ENCODE peak calls at places on chromosomes 16 and 17, in five cellular contexts. K is GM12865; T is CD4-positive, alpha-beta T cell; I is H54; R is lower leg skin. P is an unnamed sample.

GRCh38 chr17:6374761-6375312 is 60.1 kb downstream of the AIPL1 start:
- DNase-seq in K (no peak), T (no peak), I (peak), R (peak), P (no peak)

GRCh38 chr16:84159800-84160199 is 14.7 kb downstream of the DNAAF1 start:
- DNase-seq in K (no peak), T (no peak), I (no peak), R (no peak), P (no peak)

GRCh38 chr17:42387663-42388380 is 420 bp downstream of the STAT3 start:
- DNase-seq in K (no peak), T (no peak), I (no peak), R (peak), P (no peak)

GRCh38 chr17:56808503-56808902 is 25.2 kb downstream of the C17orf67 start:
- DNase-seq in K (no peak), T (no peak), I (no peak), R (no peak), P (no peak)

GRCh38 chr17:57993471-57994365 is 5.7 kb upstream of the VEZF1 start:
- DNase-seq in K (peak), T (no peak), I (no peak), R (no peak), P (no peak)

GRCh38 chr17:47290870-47291241 is 32.9 kb upstream of the EFCAB13 start:
- DNase-seq in K (no peak), T (no peak), I (no peak), R (no peak), P (no peak)

GRCh38 chr16:29009050-29009837 is 24.4 kb downstream of the LAT start:
- DNase-seq in K (no peak), T (no peak), I (no peak), R (no peak), P (no peak)

GRCh38 chr17:81682565-81683207 is 911 bp downstream of the ARL16 start:
- DNase-seq in K (no peak), T (no peak), I (no peak), R (no peak), P (peak)

GRCh38 chr17:28957992-28958355 is 6.7 kb upstream of the PHF12 start:
- DNase-seq in K (no peak), T (no peak), I (no peak), R (no peak), P (no peak)

GRCh38 chr17:36705651-36706436 is 104.5 kb downstream of the MRM1 start:
- DNase-seq in K (peak), T (peak), I (peak), R (no peak), P (no peak)

GRCh38 chr17:40112191-40112590 is 9.6 kb upstream of the MSL1 start:
- DNase-seq in K (no peak), T (no peak), I (no peak), R (peak), P (no peak)

GRCh38 chr17:32341141-32341856 is 674 bp downstream of the C17orf75 start:
- DNase-seq in K (peak), T (peak), I (no peak), R (peak), P (peak)